ENCODE peak calls at places on chromosomes 7 and 10, in five cellular contexts. One of them, this sample, is unnamed.

GRCh38 chr7:74355091-74355490 is 65.9 kb downstream of the CLIP2 start:
- DNase-seq in H1: no peak
- DNase-seq in dorsolateral prefrontal cortex: peak; percentile 42
- DNase-seq in uterus: no peak
- DNase-seq in OCI-LY7: no peak
- DNase-seq in this sample: no peak

GRCh38 chr10:126063353-126063791 is 167.0 kb downstream of the FANK1 start:
- DNase-seq in H1: no peak
- DNase-seq in dorsolateral prefrontal cortex: no peak
- DNase-seq in uterus: no peak
- DNase-seq in OCI-LY7: no peak
- DNase-seq in this sample: no peak

GRCh38 chr7:43905954-43906326 is 456 bp downstream of the URGCP start:
- DNase-seq in H1: no peak
- DNase-seq in dorsolateral prefrontal cortex: peak; percentile 24
- DNase-seq in uterus: peak; percentile 28
- DNase-seq in OCI-LY7: no peak
- DNase-seq in this sample: peak; percentile 80

GRCh38 chr7:33892945-33893344 is 12.4 kb upstream of the BMPER start:
- DNase-seq in H1: no peak
- DNase-seq in dorsolateral prefrontal cortex: peak; percentile 29
- DNase-seq in uterus: no peak
- DNase-seq in OCI-LY7: no peak
- DNase-seq in this sample: no peak

GRCh38 chr7:51000956-51001355 is 218.3 kb upstream of the GRB10 start:
- DNase-seq in H1: no peak
- DNase-seq in dorsolateral prefrontal cortex: no peak
- DNase-seq in uterus: no peak
- DNase-seq in OCI-LY7: no peak
- DNase-seq in this sample: no peak

GRCh38 chr7:3924277-3924676 is 623.2 kb downstream of the SDK1 start:
- DNase-seq in H1: no peak
- DNase-seq in dorsolateral prefrontal cortex: no peak
- DNase-seq in uterus: no peak
- DNase-seq in OCI-LY7: no peak
- DNase-seq in this sample: no peak

GRCh38 chr7:66281678-66282593 is 76.8 kb downstream of the TPST1 start:
- DNase-seq in H1: no peak
- DNase-seq in dorsolateral prefrontal cortex: peak; percentile 22
- DNase-seq in uterus: peak; percentile 25
- DNase-seq in OCI-LY7: no peak
- DNase-seq in this sample: no peak

GRCh38 chr7:122688385-122688998 is 10.4 kb downstream of the RNF133 start:
- DNase-seq in H1: no peak
- DNase-seq in dorsolateral prefrontal cortex: no peak
- DNase-seq in uterus: no peak
- DNase-seq in OCI-LY7: no peak
- DNase-seq in this sample: no peak

GRCh38 chr10:51439645-51440044 is 259.8 kb downstream of the CSTF2T start:
- DNase-seq in H1: no peak
- DNase-seq in dorsolateral prefrontal cortex: no peak
- DNase-seq in uterus: no peak
- DNase-seq in OCI-LY7: no peak
- DNase-seq in this sample: no peak

GRCh38 chr7:148726385-148726784 is 27.7 kb downstream of the CUL1 start:
- DNase-seq in H1: no peak
- DNase-seq in dorsolateral prefrontal cortex: no peak
- DNase-seq in uterus: no peak
- DNase-seq in OCI-LY7: no peak
- DNase-seq in this sample: no peak

GRCh38 chr7:130276796-130277762 is 10.4 kb downstream of the CPA2 start:
- DNase-seq in H1: no peak
- DNase-seq in dorsolateral prefrontal cortex: no peak
- DNase-seq in uterus: no peak
- DNase-seq in OCI-LY7: no peak
- DNase-seq in this sample: no peak

GRCh38 chr7:80719261-80719660 is 80.8 kb downstream of the CD36 start:
- DNase-seq in H1: no peak
- DNase-seq in dorsolateral prefrontal cortex: no peak
- DNase-seq in uterus: no peak
- DNase-seq in OCI-LY7: no peak
- DNase-seq in this sample: no peak

GRCh38 chr10:58152698-58153263 is 114.9 kb downstream of the IPMK start:
- DNase-seq in H1: peak; percentile 43
- DNase-seq in dorsolateral prefrontal cortex: peak; percentile 80
- DNase-seq in uterus: no peak
- DNase-seq in OCI-LY7: peak; percentile 44
- DNase-seq in this sample: no peak

GRCh38 chr7:4726051-4726450 is 44.0 kb downstream of the FOXK1 start:
- DNase-seq in H1: no peak
- DNase-seq in dorsolateral prefrontal cortex: no peak
- DNase-seq in uterus: no peak
- DNase-seq in OCI-LY7: no peak
- DNase-seq in this sample: no peak

GRCh38 chr10:49778197-49778596 is 16.1 kb upstream of the OGDHL start:
- DNase-seq in H1: no peak
- DNase-seq in dorsolateral prefrontal cortex: no peak
- DNase-seq in uterus: no peak
- DNase-seq in OCI-LY7: no peak
- DNase-seq in this sample: no peak

GRCh38 chr10:78605800-78606350 is 462.9 kb upstream of the ZMIZ1 start:
- DNase-seq in H1: no peak
- DNase-seq in dorsolateral prefrontal cortex: no peak
- DNase-seq in uterus: no peak
- DNase-seq in OCI-LY7: peak; percentile 18
- DNase-seq in this sample: no peak
- TF ChIP-seq CTCF in H1: no peak
- TF ChIP-seq CTCF in dorsolateral prefrontal cortex: no peak
- TF ChIP-seq CTCF in uterus: peak; percentile 2
- TF ChIP-seq CTCF in OCI-LY7: peak; percentile 25
- TF ChIP-seq CTCF in this sample: no peak

GRCh38 chr7:103341466-103341865 is 3.1 kb downstream of the DNAJC2 start:
- DNase-seq in H1: no peak
- DNase-seq in dorsolateral prefrontal cortex: no peak
- DNase-seq in uterus: no peak
- DNase-seq in OCI-LY7: no peak
- DNase-seq in this sample: no peak

GRCh38 chr7:103343758-103344452 is 662 bp downstream of the DNAJC2 start:
- DNase-seq in H1: no peak
- DNase-seq in dorsolateral prefrontal cortex: no peak
- DNase-seq in uterus: peak; percentile 15
- DNase-seq in OCI-LY7: peak; percentile 44
- DNase-seq in this sample: peak; percentile 36

GRCh38 chr7:103347507-103348267 is at the start of gene PSMC2:
- DNase-seq in H1: peak; percentile 49
- DNase-seq in dorsolateral prefrontal cortex: peak; percentile 93
- DNase-seq in uterus: peak; percentile 81
- DNase-seq in OCI-LY7: peak; percentile 92
- DNase-seq in this sample: peak; percentile 69

GRCh38 chr7:103344453-103345149 is at the start of gene DNAJC2:
- DNase-seq in H1: peak; percentile 63
- DNase-seq in dorsolateral prefrontal cortex: peak; percentile 93
- DNase-seq in uterus: peak; percentile 82
- DNase-seq in OCI-LY7: peak; percentile 93
- DNase-seq in this sample: peak; percentile 91

GRCh38 chr7:103343332-103343731 is 1.2 kb downstream of the DNAJC2 start:
- DNase-seq in H1: no peak
- DNase-seq in dorsolateral prefrontal cortex: no peak
- DNase-seq in uterus: no peak
- DNase-seq in OCI-LY7: no peak
- DNase-seq in this sample: no peak
- H3K4me3 ChIP-seq in H1: peak overlapping the region; percentile 91
- H3K4me3 ChIP-seq in dorsolateral prefrontal cortex: peak overlapping the region; percentile 92
- H3K4me3 ChIP-seq in uterus: peak overlapping the region; percentile 84
- H3K4me3 ChIP-seq in OCI-LY7: peak overlapping the region; percentile 90
- H3K4me3 ChIP-seq in this sample: no peak overlapping the region

GRCh38 chr10:23204773-23205172 is 12.7 kb downstream of the PTF1A start:
- DNase-seq in H1: no peak
- DNase-seq in dorsolateral prefrontal cortex: no peak
- DNase-seq in uterus: no peak
- DNase-seq in OCI-LY7: no peak
- DNase-seq in this sample: no peak
- TF ChIP-seq CTCF in H1: peak; percentile 45
- TF ChIP-seq CTCF in dorsolateral prefrontal cortex: no peak
- TF ChIP-seq CTCF in uterus: no peak
- TF ChIP-seq CTCF in OCI-LY7: no peak
- TF ChIP-seq CTCF in this sample: no peak

GRCh38 chr10:22314852-22315251 is 1.3 kb upstream of the COMMD3 start:
- DNase-seq in H1: no peak
- DNase-seq in dorsolateral prefrontal cortex: no peak
- DNase-seq in uterus: no peak
- DNase-seq in OCI-LY7: no peak
- DNase-seq in this sample: no peak

GRCh38 chr10:22308390-22308789 is 7.8 kb upstream of the COMMD3 start:
- DNase-seq in H1: no peak
- DNase-seq in dorsolateral prefrontal cortex: no peak
- DNase-seq in uterus: no peak
- DNase-seq in OCI-LY7: no peak
- DNase-seq in this sample: no peak

GRCh38 chr10:22310928-22311327 is 5.3 kb upstream of the COMMD3 start:
- DNase-seq in H1: no peak
- DNase-seq in dorsolateral prefrontal cortex: no peak
- DNase-seq in uterus: no peak
- DNase-seq in OCI-LY7: no peak
- DNase-seq in this sample: no peak

DNA sequence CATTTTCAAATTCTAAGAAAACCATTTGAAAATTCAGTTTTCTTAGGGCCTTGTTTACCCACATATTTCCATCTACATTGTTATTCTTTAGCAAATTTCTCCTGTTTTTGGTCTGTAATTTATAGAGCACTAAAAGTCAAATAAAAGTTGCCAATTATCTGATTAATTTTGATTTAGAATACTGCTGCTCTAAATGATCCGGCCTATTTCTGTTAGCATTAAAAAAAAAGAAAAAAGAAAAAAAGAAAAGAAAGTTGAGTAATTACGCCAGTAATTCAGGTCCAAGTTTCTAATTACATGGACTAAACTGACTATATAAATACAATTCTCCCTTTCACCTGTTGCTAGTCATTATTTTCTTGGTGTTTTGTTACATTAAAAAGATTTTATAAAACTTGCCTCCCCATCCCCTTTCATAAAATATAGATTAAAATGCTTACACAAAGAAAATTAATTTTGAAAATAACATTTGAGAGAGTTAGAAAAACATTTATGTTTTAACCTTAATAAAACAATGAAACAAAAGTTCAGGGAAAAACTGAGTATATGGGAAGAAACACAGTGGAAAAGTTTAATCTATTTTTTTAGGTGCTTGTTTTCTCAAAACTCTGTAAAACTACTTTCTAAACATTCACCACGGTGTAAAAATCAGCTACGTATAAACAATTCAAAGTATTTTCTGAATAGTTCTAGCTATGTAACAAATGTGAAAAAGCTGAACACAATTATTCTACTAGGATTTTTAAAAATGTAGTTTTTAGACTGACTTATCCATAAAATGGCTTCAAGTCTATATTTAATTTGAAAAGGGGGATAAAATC is 6.8 kb upstream of the COMMD3 start:
- DNase-seq in H1: no peak
- DNase-seq in dorsolateral prefrontal cortex: no peak
- DNase-seq in uterus: no peak
- DNase-seq in OCI-LY7: no peak
- DNase-seq in this sample: no peak
- H3K4me3 ChIP-seq in H1: no peak overlapping the region
- H3K4me3 ChIP-seq in dorsolateral prefrontal cortex: no peak overlapping the region
- H3K4me3 ChIP-seq in uterus: no peak overlapping the region
- H3K4me3 ChIP-seq in OCI-LY7: no peak overlapping the region
- H3K4me3 ChIP-seq in this sample: no peak overlapping the region